ENCODE peak calls at places on chromosomes 3 and 15, in six cellular contexts. U, E, G, O, T and H are unnamed samples. For H3K9me3, the result is how much of the 10 kb centered on the place peaks cover.

GRCh38 chr3:38528457-38528856 is 32.3 kb downstream of the EXOG start:
- DNase-seq in U (no peak), E (no peak), G (no peak), O (no peak), T (no peak), H (no peak)

GRCh38 chr3:49417516-49418120 is 4.7 kb downstream of the AMT start:
- DNase-seq in U (no peak), E (no peak), G (no peak), O (no peak), T (no peak), H (no peak)

GRCh38 chr3:108420926-108421325 is 89.5 kb downstream of the MYH15 start:
- DNase-seq in U (no peak), E (no peak), G (peak), O (no peak), T (no peak), H (no peak)

GRCh38 chr3:50480471-50480870 is 23.0 kb downstream of the CACNA2D2 start:
- DNase-seq in U (no peak), E (no peak), G (no peak), O (no peak), T (no peak), H (no peak)

GRCh38 chr3:172287811-172288477 is 160.3 kb downstream of the GHSR start:
- DNase-seq in U (no peak), E (no peak), G (no peak), O (no peak), T (no peak), H (no peak)

GRCh38 chr3:13544293-13544831 is 4.6 kb upstream of the FBLN2 start:
- DNase-seq in U (peak), E (no peak), G (peak), O (no peak), T (no peak), H (no peak)

GRCh38 chr3:177441813-177442646 is 244.7 kb upstream of the TBL1XR1 start:
- DNase-seq in U (no peak), E (no peak), G (peak), O (no peak), T (no peak), H (no peak)

GRCh38 chr3:46449755-46450552 is 14.8 kb downstream of the LTF start:
- DNase-seq in U (no peak), E (no peak), G (no peak), O (no peak), T (no peak), H (no peak)

GRCh38 chr3:150911780-150912179 is 6.5 kb upstream of the MINDY4B start:
- DNase-seq in U (no peak), E (no peak), G (no peak), O (no peak), T (no peak), H (no peak)

GRCh38 chr15:98160236-98160635 is 199.7 kb downstream of the ARRDC4 start:
- DNase-seq in U (peak), E (no peak), G (no peak), O (no peak), T (no peak), H (no peak)

DNA sequence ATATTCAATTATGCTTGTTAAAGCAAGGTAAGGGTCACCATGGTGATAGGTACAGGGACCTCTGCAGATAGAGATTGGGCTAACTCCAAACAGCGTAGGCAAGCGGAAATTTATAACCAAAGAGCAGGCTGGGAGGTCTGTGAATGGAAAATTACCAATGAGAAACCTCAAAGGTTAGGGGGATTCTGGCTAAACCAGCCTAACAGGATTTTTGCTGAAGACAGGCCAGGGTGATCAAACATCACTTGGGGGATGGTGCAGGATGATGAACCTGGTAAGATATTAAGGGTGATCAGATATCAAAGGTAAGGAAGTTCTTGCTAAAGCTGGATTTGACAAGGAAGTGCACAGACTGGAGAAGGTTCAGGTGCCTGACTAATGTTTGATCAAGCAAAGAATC is 35.3 kb upstream of the SNRPN start:
- DNase-seq in U (no peak), E (no peak), G (no peak), O (no peak), T (no peak), H (no peak)
- H3K9me3 ChIP-seq in U (under half), E (under half), G (under half), O (under half), T (under half), H (under half)

GRCh38 chr3:110485389-110485788 is 586.2 kb upstream of the NECTIN3 start:
- DNase-seq in U (no peak), E (no peak), G (no peak), O (no peak), T (no peak), H (no peak)
- H3K9me3 ChIP-seq in U (under half), E (under half), G (under half), O (under half), T (under half), H (under half)

GRCh38 chr15:20345401-20345958 is 196.1 kb downstream of the GOLGA6L6 start:
- DNase-seq in U (no peak), E (peak), G (no peak), O (no peak), T (no peak), H (no peak)

GRCh38 chr15:20348291-20348899 is 193.2 kb downstream of the GOLGA6L6 start:
- DNase-seq in U (no peak), E (peak), G (no peak), O (no peak), T (no peak), H (no peak)

GRCh38 chr15:20346082-20346805 is 195.4 kb downstream of the GOLGA6L6 start:
- DNase-seq in U (no peak), E (peak), G (no peak), O (no peak), T (no peak), H (no peak)

GRCh38 chr15:20341901-20342605 is 199.5 kb downstream of the GOLGA6L6 start:
- DNase-seq in U (no peak), E (peak), G (no peak), O (no peak), T (no peak), H (peak)

DNA sequence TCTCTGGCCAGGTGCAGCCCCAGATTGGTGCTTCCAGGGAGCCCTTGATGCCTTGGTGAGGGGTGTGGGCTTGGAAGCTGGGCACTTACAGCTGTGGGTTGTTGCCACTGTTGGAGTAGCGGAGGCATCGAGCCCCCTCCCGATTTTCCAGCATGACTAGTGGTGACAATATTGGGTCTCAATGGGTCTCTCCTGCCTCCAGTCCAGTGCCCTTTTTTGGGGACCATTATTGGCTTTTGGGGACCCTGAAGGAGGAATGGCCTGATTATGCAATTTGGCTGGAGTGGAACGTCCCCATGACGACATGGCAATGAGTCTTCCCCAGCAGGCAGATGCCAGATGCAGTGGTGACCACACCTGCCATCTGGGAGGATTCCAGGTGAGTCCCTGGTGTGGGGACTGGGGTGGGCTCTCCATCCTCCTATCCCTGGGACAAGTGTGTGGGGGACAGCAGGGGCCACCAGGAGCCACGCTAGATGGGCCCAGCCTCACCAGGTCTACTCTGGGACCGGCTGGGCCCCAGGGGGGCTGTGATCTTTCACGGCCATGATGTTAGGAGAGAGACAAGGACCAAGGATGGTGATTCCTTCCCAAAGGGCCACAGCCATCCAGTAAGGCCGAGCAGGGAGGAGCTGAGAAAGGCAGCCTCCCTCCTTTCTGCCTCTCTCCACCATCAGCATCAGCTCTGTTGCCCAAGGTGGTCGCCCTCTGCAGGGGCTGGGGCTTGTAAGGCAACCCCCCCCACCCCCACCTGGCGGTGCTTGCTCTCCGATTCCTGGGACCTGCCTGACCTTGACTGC is 196.8 kb downstream of the GOLGA6L6 start:
- DNase-seq in U (no peak), E (peak), G (no peak), O (no peak), T (no peak), H (no peak)
- H3K9me3 ChIP-seq in U (under half), E (under half), G (half or more), O (under half), T (under half), H (under half)

DNA sequence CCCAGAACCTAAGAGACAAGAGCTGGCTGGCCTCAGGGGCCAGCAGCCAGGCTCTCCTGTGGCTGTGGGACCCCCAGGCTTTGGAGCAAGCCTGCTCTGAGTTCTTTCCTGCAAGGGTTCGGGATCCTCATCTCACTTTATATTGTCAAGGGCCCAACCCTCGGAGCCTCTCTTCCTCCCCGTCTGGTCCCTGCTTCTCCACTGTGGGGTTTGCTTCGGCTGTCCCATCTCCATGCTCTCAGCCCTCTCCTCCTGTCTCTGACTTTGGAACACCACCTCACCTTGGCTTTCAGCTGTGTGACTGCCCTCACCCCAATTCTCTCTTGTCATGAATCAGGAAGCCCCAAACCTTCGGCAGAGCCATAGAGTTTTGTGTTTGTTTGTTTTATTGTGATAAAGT is 30.0 kb downstream of the MRAS start:
- DNase-seq in U (no peak), E (no peak), G (no peak), O (no peak), T (no peak), H (no peak)
- H3K9me3 ChIP-seq in U (under half), E (under half), G (under half), O (under half), T (under half), H (under half)

DNA sequence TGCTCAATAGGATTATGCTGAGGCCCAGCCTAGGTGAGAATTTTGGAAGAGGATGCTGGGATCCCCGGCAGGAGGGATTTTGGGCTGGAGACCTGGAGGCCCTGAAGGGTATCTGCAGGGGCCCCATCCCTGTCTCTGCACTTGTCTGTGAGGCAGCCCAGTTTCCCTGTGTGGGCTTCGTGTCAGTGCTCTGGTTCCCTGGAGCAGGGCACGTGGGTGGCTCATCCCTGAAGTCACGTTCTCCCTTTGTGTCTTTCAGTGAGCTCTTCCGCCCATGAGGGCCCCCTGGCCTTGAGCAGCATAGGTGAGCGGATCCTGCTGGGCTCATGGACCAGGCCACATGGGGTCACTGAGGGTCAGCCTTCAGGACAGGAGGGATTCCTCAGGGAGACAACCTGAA is 217.9 kb downstream of the SNRPN start:
- DNase-seq in U (no peak), E (no peak), G (no peak), O (no peak), T (no peak), H (no peak)
- H3K9me3 ChIP-seq in U (under half), E (under half), G (under half), O (under half), T (under half), H (under half)

GRCh38 chr3:163126115-163126514 is 1629.5 kb downstream of the OTOL1 start:
- DNase-seq in U (no peak), E (no peak), G (no peak), O (no peak), T (no peak), H (no peak)
- H3K9me3 ChIP-seq in U (under half), E (under half), G (under half), O (under half), T (under half), H (under half)

DNA sequence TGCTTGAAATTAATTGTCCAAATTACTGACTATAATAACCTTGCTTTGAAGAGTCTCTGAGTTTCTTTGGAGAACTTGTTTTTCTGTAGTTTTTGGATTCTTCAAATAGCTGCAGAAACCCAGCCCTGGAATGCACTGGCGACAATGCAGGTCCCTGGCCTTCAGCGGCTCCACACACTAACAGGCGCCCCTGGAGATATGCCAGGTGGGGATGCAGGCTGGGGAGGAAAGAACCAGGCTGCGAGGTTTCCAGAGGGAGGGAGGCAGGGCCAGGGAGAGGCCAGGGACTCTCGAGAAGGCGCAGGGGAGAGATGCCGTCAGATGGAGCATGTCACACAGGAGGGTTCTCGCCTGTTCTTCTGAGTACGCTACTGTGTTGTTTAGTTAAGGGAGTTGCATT is 283.0 kb downstream of the GABRG3 start:
- DNase-seq in U (no peak), E (no peak), G (no peak), O (no peak), T (no peak), H (no peak)
- H3K9me3 ChIP-seq in U (under half), E (under half), G (under half), O (under half), T (under half), H (under half)

GRCh38 chr15:67819636-67820035 is 5.7 kb upstream of the SKOR1 start:
- DNase-seq in U (no peak), E (no peak), G (no peak), O (no peak), T (no peak), H (no peak)

GRCh38 chr15:67820147-67820991 is 4.9 kb upstream of the SKOR1 start:
- DNase-seq in U (no peak), E (no peak), G (no peak), O (no peak), T (no peak), H (no peak)

GRCh38 chr15:67822537-67823370 is 2.6 kb upstream of the SKOR1 start:
- DNase-seq in U (no peak), E (no peak), G (no peak), O (no peak), T (no peak), H (no peak)

GRCh38 chr15:67821784-67822451 is 3.4 kb upstream of the SKOR1 start:
- DNase-seq in U (no peak), E (no peak), G (no peak), O (no peak), T (no peak), H (no peak)

DNA sequence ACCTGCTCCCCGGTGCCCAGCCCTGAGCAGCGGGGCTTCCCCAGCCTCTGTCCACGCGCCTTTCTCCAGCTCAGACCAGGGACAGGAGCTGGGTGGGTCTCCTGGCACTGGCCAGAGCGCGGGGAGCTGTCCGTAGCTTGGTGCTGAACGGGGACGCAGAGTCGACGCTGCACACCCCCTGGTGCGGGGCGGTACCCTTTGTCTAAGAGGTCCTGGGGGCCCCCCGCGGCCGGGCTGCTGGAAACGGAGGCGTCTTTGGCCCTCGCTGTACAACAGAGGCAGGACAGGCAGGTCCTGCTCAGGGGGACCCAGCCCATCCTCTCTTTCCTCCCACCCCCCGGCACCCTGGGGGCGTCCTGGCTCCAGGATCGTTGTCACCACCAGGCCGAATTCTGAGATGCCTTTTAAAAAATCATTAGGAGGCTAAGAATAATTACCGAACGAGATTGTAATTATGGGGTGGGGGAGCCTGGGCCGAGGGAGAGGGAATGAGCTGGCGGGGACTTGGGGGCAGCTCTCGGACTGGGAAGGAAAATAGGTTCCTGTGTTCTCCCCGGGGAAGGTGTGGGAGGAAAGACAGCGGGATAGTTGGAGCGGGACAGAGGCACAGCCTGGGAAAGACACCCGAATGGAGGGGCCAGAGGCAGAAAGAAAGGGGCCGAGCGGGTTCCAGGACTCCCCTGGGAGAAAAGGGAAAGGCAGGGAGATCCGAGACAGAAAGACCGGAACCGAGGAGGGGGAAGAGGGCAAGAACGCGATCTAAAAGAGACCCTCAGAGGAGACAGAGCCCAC is 4.1 kb upstream of the SKOR1 start:
- DNase-seq in U (no peak), E (no peak), G (peak), O (no peak), T (no peak), H (no peak)
- H3K9me3 ChIP-seq in U (under half), E (under half), G (under half), O (under half), T (under half), H (under half)

DNA sequence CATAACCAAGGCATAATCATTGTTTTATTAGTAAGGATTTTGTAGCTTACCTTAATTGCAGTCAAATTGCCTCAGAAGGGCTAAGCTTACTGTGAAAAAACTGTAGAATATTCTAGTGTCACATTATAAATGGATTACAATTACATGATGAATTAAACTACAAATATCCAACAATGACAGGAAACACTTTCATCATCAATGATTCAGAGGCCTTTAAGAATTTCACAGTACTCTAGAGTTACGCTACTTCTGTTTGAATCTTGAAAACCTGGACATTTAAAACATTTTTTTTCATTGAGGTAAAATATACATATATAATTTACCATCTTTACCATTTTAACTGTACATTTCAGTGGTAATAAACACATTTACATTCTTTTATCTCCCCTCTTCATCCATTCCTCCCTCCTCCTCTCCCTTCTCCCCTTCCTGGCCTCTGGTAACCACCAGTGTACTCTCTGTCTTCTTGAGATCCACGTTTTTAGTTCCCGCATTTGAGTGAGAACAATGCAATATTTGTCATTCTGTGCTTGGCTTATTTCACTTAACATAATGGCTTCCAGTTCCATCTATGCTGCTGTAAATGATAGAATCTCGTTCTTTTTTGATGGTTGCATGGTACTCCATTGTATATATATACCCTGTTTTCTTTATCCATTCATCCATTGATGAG is 54.7 kb downstream of the GJD2 start:
- DNase-seq in U (no peak), E (no peak), G (no peak), O (no peak), T (no peak), H (no peak)
- H3K9me3 ChIP-seq in U (under half), E (under half), G (under half), O (under half), T (under half), H (under half)